ENCODE peak calls at places on chromosomes 5 and 9, in nine cellular contexts. P is cardiac muscle cell; D is NCI-H1092 treated with DMSO at 0.1 percent for 48 hours; S is activated T-cell treated with anti-CD3 and anti-CD28 coated beads for 48 hours; Q is cerebellar cortex; Z is CMK; R is lower lobe of right lung; F is activated naive CD8-positive, alpha-beta T cell treated with anti-CD3 and anti-CD28 coated beads, Interleukin-2, amount 10 ng/mL, durations not matched to agents 7 days and 5 days; I is left ventricle myocardium inferior. U is an unnamed sample.

GRCh38 chr9:28899267-28899666 is 1326.0 kb upstream of the C9orf72 start:
- DNase-seq in P (no peak), D (no peak), S (no peak), Q (no peak), Z (no peak), R (no peak), F (no peak), I (no peak), U (no peak)

GRCh38 chr5:108561416-108562204 is 179.7 kb upstream of the FBXL17 start:
- DNase-seq in P (no peak), D (no peak), S (no peak), Q (no peak), Z (no peak), R (no peak), F (no peak), I (no peak), U (no peak)

GRCh38 chr5:33745101-33745770 is 146.6 kb downstream of the ADAMTS12 start:
- DNase-seq in P (no peak), D (no peak), S (no peak), Q (no peak), Z (no peak), R (no peak), F (no peak), I (no peak), U (no peak)

GRCh38 chr9:132049900-132050299 is 29.8 kb downstream of the MED27 start:
- DNase-seq in P (no peak), D (no peak), S (no peak), Q (no peak), Z (no peak), R (no peak), F (no peak), I (peak), U (no peak)

GRCh38 chr9:135401218-135401617 is 78.4 kb upstream of the PPP1R26 start:
- DNase-seq in P (no peak), D (no peak), S (no peak), Q (no peak), Z (no peak), R (no peak), F (no peak), I (no peak), U (no peak)

GRCh38 chr5:33793836-33794549 is 97.8 kb downstream of the ADAMTS12 start:
- DNase-seq in P (no peak), D (no peak), S (no peak), Q (no peak), Z (no peak), R (no peak), F (no peak), I (no peak), U (no peak)

GRCh38 chr5:69136296-69136695 is 30.7 kb upstream of the CCNB1 start:
- DNase-seq in P (no peak), D (no peak), S (no peak), Q (no peak), Z (no peak), R (no peak), F (no peak), I (no peak), U (no peak)

GRCh38 chr9:105216440-105217178 is 27.8 kb upstream of the SLC44A1 start:
- DNase-seq in P (no peak), D (peak), S (no peak), Q (peak), Z (no peak), R (no peak), F (no peak), I (peak), U (peak)

GRCh38 chr5:180860273-180860886 is 696 bp downstream of the ZFP62 start:
- DNase-seq in P (no peak), D (peak), S (no peak), Q (peak), Z (peak), R (peak), F (peak), I (peak), U (peak)

GRCh38 chr9:86303316-86303975 is 21.1 kb upstream of the ISCA1 start:
- DNase-seq in P (no peak), D (no peak), S (no peak), Q (no peak), Z (no peak), R (no peak), F (no peak), I (no peak), U (no peak)

GRCh38 chr5:139051392-139051791 is 146.8 kb downstream of the SIL1 start:
- DNase-seq in P (no peak), D (no peak), S (no peak), Q (no peak), Z (no peak), R (no peak), F (no peak), I (no peak), U (no peak)

GRCh38 chr5:147177125-147177840 is 57.5 kb upstream of the STK32A start:
- DNase-seq in P (no peak), D (no peak), S (no peak), Q (no peak), Z (no peak), R (no peak), F (no peak), I (no peak), U (no peak)

GRCh38 chr5:177085985-177086917 is at the start of gene FGFR4:
- DNase-seq in P (peak), D (peak), S (peak), Q (peak), Z (peak), R (peak), F (no peak), I (peak), U (peak)

GRCh38 chr5:82879089-82879488 is 198.1 kb downstream of the TMEM167A start:
- DNase-seq in P (no peak), D (no peak), S (no peak), Q (no peak), Z (no peak), R (no peak), F (no peak), I (no peak), U (no peak)

GRCh38 chr9:16521868-16522381 is 348.5 kb downstream of the BNC2 start:
- DNase-seq in P (no peak), D (no peak), S (no peak), Q (no peak), Z (no peak), R (peak), F (no peak), I (peak), U (peak)

GRCh38 chr9:77793909-77794308 is 145.8 kb upstream of the GNA14 start:
- DNase-seq in P (no peak), D (no peak), S (no peak), Q (no peak), Z (no peak), R (no peak), F (no peak), I (no peak), U (no peak)

GRCh38 chr9:3898371-3899218 is 372.8 kb upstream of the RFX3 start:
- DNase-seq in P (peak), D (no peak), S (no peak), Q (no peak), Z (no peak), R (no peak), F (no peak), I (no peak), U (no peak)

GRCh38 chr5:179404321-179405053 is 59.2 kb upstream of the ADAMTS2 start:
- DNase-seq in P (peak), D (no peak), S (no peak), Q (no peak), Z (no peak), R (no peak), F (no peak), I (no peak), U (no peak)

GRCh38 chr9:18260527-18260926 is 213.4 kb upstream of the ADAMTSL1 start:
- DNase-seq in P (no peak), D (peak), S (no peak), Q (no peak), Z (no peak), R (no peak), F (no peak), I (no peak), U (no peak)

GRCh38 chr9:36101916-36102741 is 34.4 kb upstream of the GLIPR2 start:
- DNase-seq in P (no peak), D (no peak), S (no peak), Q (no peak), Z (no peak), R (no peak), F (no peak), I (no peak), U (no peak)

GRCh38 chr9:133130721-133131244 is 9.7 kb upstream of the RALGDS start:
- DNase-seq in P (no peak), D (no peak), S (no peak), Q (no peak), Z (no peak), R (no peak), F (peak), I (no peak), U (no peak)

GRCh38 chr9:114313186-114313585 is 9.7 kb upstream of the ORM1 start:
- DNase-seq in P (no peak), D (no peak), S (no peak), Q (no peak), Z (no peak), R (no peak), F (no peak), I (no peak), U (no peak)

GRCh38 chr9:6938447-6938846 is 180.7 kb downstream of the KDM4C start:
- DNase-seq in P (no peak), D (no peak), S (no peak), Q (peak), Z (no peak), R (no peak), F (no peak), I (no peak), U (peak)

GRCh38 chr9:121598167-121599000 is 53.0 kb upstream of the DAB2IP start:
- DNase-seq in P (peak), D (peak), S (no peak), Q (peak), Z (no peak), R (peak), F (no peak), I (peak), U (peak)

GRCh38 chr5:32562841-32563240 is 22.5 kb upstream of the SUB1 start:
- DNase-seq in P (no peak), D (no peak), S (no peak), Q (no peak), Z (no peak), R (no peak), F (no peak), I (no peak), U (no peak)

GRCh38 chr9:127066060-127066774 is 56.2 kb downstream of the ANGPTL2 start:
- DNase-seq in P (no peak), D (no peak), S (no peak), Q (no peak), Z (no peak), R (no peak), F (no peak), I (no peak), U (no peak)

U was measured in mucosa of gallbladder.